ENCODE peak calls at places on chromosomes 16 and 17, in four cellular contexts. B, J, G and C are unnamed samples.

GRCh38 chr17:59331929-59332889 is 754 bp downstream of the YPEL2 start:
- DNase-seq in B (peak; percentile 9), J (peak; percentile 58), G (no peak), C (no peak)

GRCh38 chr17:38730526-38731379 is 612 bp downstream of the CISD3 start:
- DNase-seq in B (peak; percentile 53), J (peak; percentile 51), G (peak; percentile 53), C (peak; percentile 22)

GRCh38 chr16:8867483-8868271 is 1.1 kb downstream of the CARHSP1 start:
- DNase-seq in B (no peak), J (peak; percentile 62), G (peak; percentile 45), C (peak; percentile 53)

GRCh38 chr17:78925234-78925633 is at the start of gene TIMP2:
- DNase-seq in B (no peak), J (peak; percentile 94), G (peak; percentile 86), C (peak; percentile 91)

GRCh38 chr17:1703063-1703462 is 7.1 kb downstream of the TLCD2 start:
- DNase-seq in B (no peak), J (no peak), G (no peak), C (no peak)

GRCh38 chr16:69323428-69323827 is 7.0 kb downstream of the PDF start:
- DNase-seq in B (no peak), J (no peak), G (no peak), C (no peak)

GRCh38 chr16:28538733-28539596 is at the start of gene NUPR1:
- DNase-seq in B (peak; percentile 87), J (no peak), G (peak; percentile 62), C (no peak)

GRCh38 chr16:48629016-48629415 is 19.0 kb upstream of the N4BP1 start:
- DNase-seq in B (no peak), J (no peak), G (no peak), C (no peak)

GRCh38 chr17:55601874-55602364 is 90.7 kb upstream of the SMIM36 start:
- DNase-seq in B (peak; percentile 27), J (peak; percentile 81), G (peak; percentile 69), C (peak; percentile 68)

GRCh38 chr16:50202926-50203624 is 50.0 kb downstream of the TENT4B start:
- DNase-seq in B (peak; percentile 82), J (no peak), G (peak; percentile 88), C (peak; percentile 84)

GRCh38 chr17:68682913-68683312 is 81.7 kb upstream of the FAM20A start:
- DNase-seq in B (no peak), J (no peak), G (no peak), C (peak; percentile 64)

GRCh38 chr16:3001316-3001715 is 11.4 kb upstream of the CLDN9 start:
- DNase-seq in B (no peak), J (peak; percentile 54), G (no peak), C (no peak)

GRCh38 chr16:20853076-20853597 is 46.8 kb downstream of the REXO5 start:
- DNase-seq in B (no peak), J (no peak), G (no peak), C (no peak)

GRCh38 chr16:58243528-58244004 is 45.7 kb upstream of the CSNK2A2 start:
- DNase-seq in B (peak; percentile 79), J (no peak), G (no peak), C (no peak)

GRCh38 chr17:40124279-40125141 is 2.7 kb downstream of the MSL1 start:
- DNase-seq in B (peak; percentile 26), J (no peak), G (peak; percentile 34), C (no peak)

GRCh38 chr17:28887871-28888471 is 9.6 kb downstream of the FLOT2 start:
- DNase-seq in B (no peak), J (no peak), G (no peak), C (no peak)

GRCh38 chr16:24036614-24037013 is 200.8 kb downstream of the PRKCB start:
- DNase-seq in B (peak; percentile 33), J (peak; percentile 61), G (peak; percentile 43), C (peak; percentile 88)

GRCh38 chr17:79570653-79571052 is 40.2 kb downstream of the RBFOX3 start:
- DNase-seq in B (no peak), J (no peak), G (no peak), C (no peak)

GRCh38 chr17:2195729-2196128 is 107.9 kb downstream of the SMG6 start:
- DNase-seq in B (peak; percentile 52), J (no peak), G (no peak), C (no peak)

GRCh38 chr17:77831497-77832179 is 126.9 kb upstream of the TNRC6C start:
- DNase-seq in B (no peak), J (peak; percentile 49), G (peak; percentile 28), C (peak; percentile 58)

GRCh38 chr17:4986403-4986802 is 1.1 kb downstream of the CAMTA2 start:
- DNase-seq in B (peak; percentile 17), J (no peak), G (peak; percentile 40), C (no peak)

GRCh38 chr17:76422406-76422805 is 30.5 kb downstream of the UBE2O start:
- DNase-seq in B (no peak), J (no peak), G (no peak), C (no peak)

GRCh38 chr17:32658470-32659418 is 172.0 kb downstream of the CDK5R1 start:
- DNase-seq in B (no peak), J (no peak), G (no peak), C (no peak)

GRCh38 chr17:49705254-49705653 is 2.5 kb downstream of the SLC35B1 start:
- DNase-seq in B (no peak), J (no peak), G (no peak), C (no peak)

GRCh38 chr16:7910116-7910515 is 577.5 kb downstream of the RBFOX1 start:
- DNase-seq in B (no peak), J (no peak), G (no peak), C (no peak)

GRCh38 chr17:956905-957304 is 22.7 kb downstream of the NXN start:
- DNase-seq in B (peak; percentile 79), J (no peak), G (peak; percentile 24), C (no peak)

GRCh38 chr16:9042943-9043680 is 48.3 kb upstream of the HAPSTR1 start:
- DNase-seq in B (no peak), J (no peak), G (no peak), C (peak; percentile 75)

GRCh38 chr16:22092143-22092933 is at the start of gene VWA3A:
- DNase-seq in B (no peak), J (peak; percentile 74), G (peak; percentile 47), C (no peak)

GRCh38 chr16:2091722-2092620 is 43.7 kb downstream of the PKD1 start:
- DNase-seq in B (no peak), J (peak; percentile 40), G (no peak), C (no peak)

GRCh38 chr16:11256657-11257130 is 690 bp upstream of the SOCS1 start:
- DNase-seq in B (peak; percentile 60), J (peak; percentile 71), G (no peak), C (peak; percentile 29)

GRCh38 chr16:90020260-90020837 is 1.1 kb upstream of the DBNDD1 start:
- DNase-seq in B (peak; percentile 43), J (no peak), G (no peak), C (no peak)

DNA sequence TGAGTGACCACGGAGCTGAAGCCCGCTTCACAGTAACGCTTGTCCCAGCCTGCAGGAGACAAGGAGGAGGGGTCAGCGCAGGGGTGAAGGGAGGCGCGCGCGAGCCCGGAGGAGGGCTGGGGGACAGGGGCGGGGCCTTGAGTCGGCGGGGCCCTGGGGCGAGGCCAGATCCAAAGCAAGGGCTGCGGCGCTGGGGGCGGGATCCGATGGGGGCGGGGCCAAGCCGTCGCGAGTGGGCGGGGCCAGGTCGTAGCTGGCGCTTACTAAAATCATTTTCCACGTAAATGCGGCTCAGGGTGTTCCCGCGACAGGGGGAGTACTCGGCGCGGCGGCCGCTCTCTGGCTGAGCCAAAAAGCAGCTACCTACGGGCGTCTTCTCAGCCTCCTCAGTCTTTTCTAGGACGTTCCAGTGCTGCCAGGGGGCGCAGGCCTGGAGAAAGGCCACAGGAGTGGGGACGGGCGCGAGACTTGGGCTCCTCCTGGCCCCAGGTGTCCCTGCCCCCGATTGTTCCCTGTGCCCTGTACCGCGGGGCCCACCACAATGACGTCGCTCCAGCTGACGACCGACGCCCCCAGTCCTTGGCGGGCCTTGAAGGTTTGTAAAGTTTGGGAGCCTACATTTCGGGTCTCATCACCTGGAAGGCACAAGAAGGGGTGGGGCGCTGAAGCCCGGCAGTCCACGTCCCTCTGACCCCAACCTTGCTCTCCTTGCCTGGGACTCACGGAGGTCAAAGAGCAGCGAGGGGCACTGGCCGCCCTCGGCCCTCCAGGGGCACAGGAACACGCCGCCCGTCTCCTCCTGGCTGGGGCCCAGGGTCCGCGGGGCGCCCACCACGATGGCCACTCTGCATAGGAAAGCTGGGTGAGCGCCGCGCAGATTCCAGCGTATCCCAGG is 3.9 kb downstream of the ITGA2B start:
- DNase-seq in B (peak; percentile 61), J (peak; percentile 94), G (peak; percentile 79), C (peak; percentile 72)
- TF ChIP-seq EZH2 in B (no peak), J (peak; percentile 6), G (no peak), C (no peak)

GRCh38 chr17:51585514-51586104 is 325.3 kb downstream of the UTP18 start:
- DNase-seq in B (peak; percentile 21), J (peak; percentile 66), G (no peak), C (no peak)
- TF ChIP-seq CTCF in B (peak; percentile 86), J (peak; percentile 77), G (no peak), C (peak; percentile 18)

GRCh38 chr16:88961031-88961430 is 16.0 kb downstream of the CBFA2T3 start:
- DNase-seq in B (no peak), J (no peak), G (no peak), C (no peak)

GRCh38 chr16:88959022-88959421 is 18.0 kb downstream of the CBFA2T3 start:
- DNase-seq in B (no peak), J (no peak), G (no peak), C (no peak)

GRCh38 chr16:88962478-88963152 is 14.4 kb downstream of the CBFA2T3 start:
- DNase-seq in B (no peak), J (no peak), G (no peak), C (no peak)

GRCh38 chr16:88957887-88958577 is 19.0 kb downstream of the CBFA2T3 start:
- DNase-seq in B (no peak), J (no peak), G (no peak), C (no peak)

DNA sequence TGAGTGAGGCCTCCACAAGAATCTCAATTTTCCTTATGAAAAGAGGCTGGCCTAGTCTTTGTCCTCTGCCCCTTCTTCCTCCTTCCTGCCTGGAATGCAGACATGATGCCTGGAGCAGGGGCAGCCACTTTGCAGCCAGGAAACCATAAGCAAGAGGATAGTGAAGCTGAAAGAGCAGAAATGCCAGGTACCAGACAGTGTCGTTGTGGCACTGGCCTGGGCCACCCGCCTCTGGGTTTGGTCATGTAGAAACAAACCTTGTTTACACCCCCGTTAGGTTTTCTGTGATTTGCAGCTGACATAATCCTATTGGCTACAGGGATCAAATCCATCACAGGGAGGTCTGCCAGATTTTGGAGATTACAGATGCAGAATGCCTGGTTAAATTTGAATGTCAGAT is 16.5 kb downstream of the CBFA2T3 start:
- DNase-seq in B (no peak), J (no peak), G (no peak), C (no peak)
- TF ChIP-seq EZH2 in B (no peak), J (no peak), G (no peak), C (no peak)

GRCh38 chr16:63720848-63721247 is 1401.0 kb downstream of the CDH11 start:
- DNase-seq in B (no peak), J (no peak), G (no peak), C (peak; percentile 4)
- TF ChIP-seq CTCF in B (peak; percentile 6), J (peak; percentile 42), G (no peak), C (peak; percentile 15)